ENCODE peak calls at places on chromosomes 16 and 17, in six cellular contexts. I, L, Q, T, U and B are unnamed samples. For H3K4me1, the result is how much of the 10 kb centered on the place peaks cover.

GRCh38 chr16:64626771-64627170 is 495.1 kb downstream of the CDH11 start:
- DNase-seq in I (no peak), Q (no peak), U (no peak), L (no peak), T (no peak), B (no peak)

GRCh38 chr16:28554634-28555423 is 1.1 kb downstream of the SGF29 start:
- DNase-seq in T (no peak), I (no peak), Q (no peak), U (no peak), L (no peak), B (no peak)

GRCh38 chr16:28596840-28597691 is at the start of gene SULT1A2:
- DNase-seq in T (no peak), U (no peak), I (no peak), L (peak), Q (no peak), B (no peak)

GRCh38 chr17:7929158-7930029 is at the start of gene KCNAB3:
- DNase-seq in L (peak), U (peak), Q (no peak), I (no peak), T (peak), B (peak)

GRCh38 chr17:35023538-35023937 is 40.0 kb downstream of the RFFL start:
- DNase-seq in U (no peak), T (no peak), L (no peak), I (no peak), Q (no peak), B (no peak)

GRCh38 chr17:18277076-18277475 is 16.6 kb downstream of the MIEF2 start:
- DNase-seq in T (no peak), Q (no peak), L (no peak), I (no peak), U (no peak), B (no peak)

GRCh38 chr16:22191966-22192260 is 14.2 kb upstream of the EEF2K start:
- DNase-seq in U (no peak), Q (no peak), L (no peak), I (no peak), T (no peak), B (no peak)

GRCh38 chr17:82065193-82065637 is 389 bp downstream of the DUS1L start:
- DNase-seq in L (peak), Q (no peak), T (peak), I (no peak), U (no peak), B (no peak)

GRCh38 chr17:17541640-17542001 is 45.4 kb upstream of the RASD1 start:
- DNase-seq in U (no peak), I (no peak), L (no peak), Q (no peak), T (no peak), B (no peak)

GRCh38 chr17:22459953-22460350 is 767.6 kb downstream of the KCNJ18 start:
- DNase-seq in Q (no peak), I (no peak), L (no peak), T (no peak), U (no peak), B (no peak)

GRCh38 chr16:24986512-24987303 is 28.5 kb downstream of the ARHGAP17 start:
- DNase-seq in U (no peak), L (no peak), I (no peak), Q (no peak), T (peak), B (no peak)
- H3K4me1 ChIP-seq in U (under half), L (under half), I (under half), Q (half or more), T (half or more), B (under half)

DNA sequence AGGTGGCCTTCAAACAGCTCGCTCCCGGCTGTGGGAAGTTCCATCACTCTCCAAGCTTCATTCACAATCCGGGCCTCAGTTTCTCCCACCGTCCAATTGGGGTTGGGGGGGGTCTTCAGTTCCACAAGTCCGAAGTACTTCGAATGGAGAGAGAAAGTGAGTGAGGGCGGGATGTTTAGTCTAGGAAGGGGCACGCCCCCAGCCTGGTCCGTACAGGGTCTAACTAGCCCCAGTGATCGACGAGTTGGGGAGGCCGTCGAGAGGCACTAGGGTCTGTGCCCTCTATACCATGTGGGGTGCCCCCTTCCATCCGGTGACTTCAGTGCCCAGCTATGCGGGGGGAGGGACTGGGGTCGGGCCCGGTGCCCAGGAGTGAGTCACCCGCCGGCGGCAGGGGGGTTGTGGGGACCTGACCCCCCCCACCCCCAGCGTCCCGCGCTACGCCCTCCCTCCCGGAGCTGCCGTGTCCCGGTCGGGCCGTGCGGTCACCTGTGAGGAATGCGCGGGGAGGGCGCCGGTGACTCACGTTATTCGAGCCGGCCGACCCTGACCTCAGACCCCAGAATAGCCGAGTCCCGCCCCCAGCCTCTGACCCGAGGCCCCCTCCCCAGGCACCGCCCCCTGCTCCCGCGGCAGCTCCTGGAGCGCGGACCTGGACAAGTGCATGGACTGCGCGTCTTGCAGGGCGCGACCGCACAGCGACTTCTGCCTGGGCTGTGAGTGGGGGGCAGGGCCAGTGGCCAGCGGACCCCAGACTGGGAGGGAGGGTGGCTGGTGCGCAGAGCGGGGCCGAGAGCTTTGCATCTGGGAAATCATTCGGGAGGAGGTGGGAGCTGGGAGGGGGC is 658 bp downstream of the TNFRSF12A start:
- DNase-seq in Q (peak), L (peak), U (peak), I (no peak), T (peak), B (peak)
- H3K4me1 ChIP-seq in Q (half or more), L (under half), U (half or more), I (under half), T (under half), B (under half)

DNA sequence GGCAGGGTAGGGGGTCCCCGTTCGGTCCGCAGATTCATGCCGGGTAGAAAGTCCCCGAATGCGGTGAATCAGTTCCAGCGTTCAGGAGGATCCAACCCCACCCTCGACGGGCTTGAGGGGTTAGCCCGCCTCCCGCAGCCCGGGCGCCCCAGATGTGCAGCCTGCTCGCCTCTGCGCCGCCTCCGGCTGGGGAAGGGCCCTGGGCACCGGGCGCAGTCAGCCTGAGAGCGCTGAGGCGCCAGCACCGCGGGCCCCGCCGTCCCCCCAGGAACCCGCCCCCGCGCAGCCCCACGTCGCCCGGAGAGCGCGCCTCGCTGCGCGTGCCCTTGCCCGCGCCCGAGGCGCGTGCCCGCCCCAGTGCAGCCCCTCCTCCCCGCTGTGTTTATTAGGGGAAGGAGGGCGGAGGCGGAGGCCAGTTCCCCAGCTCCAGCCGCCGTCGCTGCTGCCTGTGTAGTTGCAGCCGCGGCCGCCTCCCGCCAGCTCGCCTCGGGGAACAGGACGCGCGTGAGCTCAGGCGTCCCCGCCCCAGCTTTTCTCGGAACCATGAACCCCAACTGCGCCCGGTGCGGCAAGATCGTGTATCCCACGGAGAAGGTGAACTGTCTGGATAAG is at the start of gene LASP1:
- DNase-seq in U (peak), T (peak), Q (peak), I (peak), L (peak), B (peak)
- H3K4me1 ChIP-seq in U (half or more), T (under half), Q (half or more), I (under half), L (under half), B (under half)

GRCh38 chr17:64982139-64982802 is 63.0 kb upstream of the LRRC37A3 start:
- DNase-seq in U (no peak), L (no peak), I (no peak), Q (no peak), T (no peak), B (no peak)
- H3K4me1 ChIP-seq in U (half or more), L (under half), I (under half), Q (under half), T (under half), B (under half)

GRCh38 chr17:77482375-77483127 is 341.8 kb downstream of the SEC14L1 start:
- DNase-seq in T (no peak), L (no peak), I (no peak), Q (no peak), U (no peak), B (no peak)
- H3K4me1 ChIP-seq in T (under half), L (under half), I (under half), Q (half or more), U (half or more), B (half or more)

GRCh38 chr17:21287703-21288449 is 3.4 kb downstream of the MAP2K3 start:
- DNase-seq in I (peak), T (peak), U (peak), L (no peak), Q (peak), B (peak)

GRCh38 chr17:21289902-21290571 is 5.5 kb downstream of the MAP2K3 start:
- DNase-seq in I (no peak), L (no peak), Q (no peak), U (no peak), T (peak), B (no peak)

GRCh38 chr17:21289175-21289901 is 4.8 kb downstream of the MAP2K3 start:
- DNase-seq in U (no peak), T (no peak), Q (no peak), L (no peak), I (no peak), B (no peak)

GRCh38 chr17:21286771-21287702 is 2.5 kb downstream of the MAP2K3 start:
- DNase-seq in L (no peak), I (no peak), T (no peak), U (no peak), Q (no peak), B (no peak)

DNA sequence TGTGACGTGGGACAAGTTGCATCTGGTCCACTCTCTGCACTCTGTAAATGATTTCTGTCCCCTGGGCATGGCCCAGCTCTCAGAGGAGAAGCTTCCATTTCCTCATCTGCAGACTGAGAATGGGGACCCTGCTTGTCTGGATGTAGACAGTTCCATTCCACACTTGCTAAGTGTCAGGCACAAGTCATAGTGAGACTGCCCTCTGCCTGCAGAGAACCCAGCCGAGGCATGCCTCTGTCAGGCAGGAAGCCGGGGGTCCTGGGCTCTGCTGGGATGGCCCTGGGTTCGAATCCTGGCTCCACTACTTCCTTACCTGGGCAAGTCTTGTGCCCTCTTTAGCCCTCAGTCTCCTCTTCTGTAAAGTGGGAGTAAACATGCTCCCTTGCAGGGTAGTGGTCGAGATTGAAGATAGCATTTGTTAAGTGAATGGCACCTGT is 4.1 kb downstream of the MAP2K3 start:
- DNase-seq in L (no peak), T (no peak), I (no peak), Q (no peak), U (no peak), B (peak)
- H3K4me1 ChIP-seq in L (under half), T (half or more), I (under half), Q (half or more), U (half or more), B (under half)

GRCh38 chr16:11612110-11612981 is 25.6 kb upstream of the LITAF start:
- DNase-seq in T (peak), I (no peak), Q (no peak), U (no peak), L (peak), B (no peak)

GRCh38 chr16:11613381-11614303 is 26.9 kb upstream of the LITAF start:
- DNase-seq in L (no peak), U (no peak), T (peak), I (peak), Q (peak), B (peak)

GRCh38 chr16:11610580-11610979 is 23.9 kb upstream of the LITAF start:
- DNase-seq in U (no peak), Q (no peak), I (no peak), L (no peak), T (no peak), B (no peak)

GRCh38 chr16:11609474-11610120 is 22.9 kb upstream of the LITAF start:
- DNase-seq in Q (no peak), U (no peak), I (no peak), T (no peak), L (no peak), B (no peak)

GRCh38 chr16:11610121-11610505 is 23.4 kb upstream of the LITAF start:
- DNase-seq in U (no peak), Q (no peak), L (no peak), I (no peak), T (no peak), B (no peak)
- H3K4me1 ChIP-seq in U (under half), Q (under half), L (under half), I (under half), T (under half), B (under half)